ENCODE peak calls at places on chromosome 7, in seven cellular contexts. F, V, Y, A, S, I and H are unnamed samples.

GRCh38 chr7:106021211-106022067 is 58.4 kb downstream of the CDHR3 start:
- DNase-seq in F (peak), V (no peak), Y (no peak), A (peak), S (peak), I (no peak), H (peak)

GRCh38 chr7:120862987-120863386 is 5.0 kb upstream of the TSPAN12 start:
- DNase-seq in F (no peak), V (no peak), Y (no peak), A (no peak), S (no peak), I (no peak), H (peak)

GRCh38 chr7:78683566-78683965 is 769.9 kb downstream of the MAGI2 start:
- DNase-seq in F (no peak), V (no peak), Y (no peak), A (no peak), S (no peak), I (no peak), H (no peak)

GRCh38 chr7:117230276-117231046 is 92.4 kb downstream of the WNT2 start:
- DNase-seq in F (peak), V (no peak), Y (no peak), A (no peak), S (peak), I (no peak), H (no peak)

GRCh38 chr7:98811299-98811698 is 58.5 kb downstream of the TMEM130 start:
- DNase-seq in F (no peak), V (no peak), Y (no peak), A (no peak), S (no peak), I (no peak), H (no peak)

GRCh38 chr7:149205690-149206381 is 10.5 kb downstream of the ZNF282 start:
- DNase-seq in F (no peak), V (no peak), Y (no peak), A (peak), S (no peak), I (no peak), H (no peak)

GRCh38 chr7:84469034-84469433 is 274.4 kb upstream of the SEMA3A start:
- DNase-seq in F (peak), V (no peak), Y (no peak), A (no peak), S (no peak), I (no peak), H (no peak)

GRCh38 chr7:13036256-13036765 is 348.9 kb downstream of the ARL4A start:
- DNase-seq in F (peak), V (no peak), Y (no peak), A (no peak), S (peak), I (no peak), H (no peak)

GRCh38 chr7:151199196-151199874 is 11.0 kb downstream of the H2BK1 start:
- DNase-seq in F (no peak), V (no peak), Y (peak), A (peak), S (no peak), I (no peak), H (no peak)

GRCh38 chr7:81604075-81604807 is 165.6 kb downstream of the HGF start:
- DNase-seq in F (peak), V (no peak), Y (no peak), A (no peak), S (peak), I (no peak), H (peak)

GRCh38 chr7:1948377-1948796 is 278.3 kb downstream of the ELFN1 start:
- DNase-seq in F (no peak), V (no peak), Y (peak), A (no peak), S (no peak), I (no peak), H (no peak)

GRCh38 chr7:32164341-32164996 is 94.3 kb upstream of the PDE1C start:
- DNase-seq in F (peak), V (no peak), Y (no peak), A (peak), S (peak), I (peak), H (peak)

GRCh38 chr7:82291931-82292330 is 151.6 kb downstream of the CACNA2D1 start:
- DNase-seq in F (no peak), V (no peak), Y (no peak), A (no peak), S (no peak), I (no peak), H (no peak)

GRCh38 chr7:148838905-148839304 is 45.2 kb downstream of the EZH2 start:
- DNase-seq in F (no peak), V (no peak), Y (no peak), A (no peak), S (no peak), I (no peak), H (no peak)

GRCh38 chr7:50273870-50274269 is 30.6 kb upstream of the IKZF1 start:
- DNase-seq in F (no peak), V (no peak), Y (no peak), A (no peak), S (no peak), I (no peak), H (no peak)

GRCh38 chr7:108202743-108203142 is 72.6 kb upstream of the LAMB4 start:
- DNase-seq in F (no peak), V (no peak), Y (no peak), A (no peak), S (no peak), I (no peak), H (no peak)

GRCh38 chr7:157273208-157274202 is 63.3 kb upstream of the DNAJB6 start:
- DNase-seq in F (peak), V (no peak), Y (peak), A (peak), S (peak), I (peak), H (peak)

GRCh38 chr7:73623798-73624668 is at the start of gene MLXIPL:
- DNase-seq in F (no peak), V (no peak), Y (peak), A (peak), S (no peak), I (peak), H (peak)

GRCh38 chr7:130136579-130137167 is 66.3 kb downstream of the KLHDC10 start:
- DNase-seq in F (no peak), V (no peak), Y (no peak), A (no peak), S (no peak), I (no peak), H (no peak)

GRCh38 chr7:80127412-80128150 is 7.0 kb upstream of the GNAI1 start:
- DNase-seq in F (no peak), V (peak), Y (no peak), A (peak), S (no peak), I (peak), H (no peak)

GRCh38 chr7:131607291-131608111 is 51.1 kb upstream of the PODXL start:
- DNase-seq in F (no peak), V (peak), Y (no peak), A (peak), S (no peak), I (peak), H (no peak)

GRCh38 chr7:23272275-23272674 is 25.7 kb downstream of the GPNMB start:
- DNase-seq in F (no peak), V (no peak), Y (no peak), A (no peak), S (no peak), I (no peak), H (no peak)